ENCODE peak calls at places on chromosomes 7 and 10, in nine cellular contexts. One of them, this sample, is unnamed.

GRCh38 chr10:42488416-42488815 is 150.0 kb downstream of the ZNF33B start:
- DNase-seq in sciatic nerve: no peak
- DNase-seq in AG08396: peak; percentile 25
- DNase-seq in T-cell: no peak
- DNase-seq in activated CD4-positive, alpha-beta T cell treated with anti-CD3 and anti-CD28 coated beads, Interleukin-2, amount 10 ng/mL, durations not matched to agents 7 days and 5 days: no peak
- DNase-seq in stimulated activated CD4-positive, alpha-beta T cell treated with anti-CD3 and anti-CD28 coated beads, Interleukin-1b, Interleukin-23, amount 100 ng/mL, for 1 hour: no peak
- DNase-seq in NCI-H1436: no peak
- DNase-seq in IMR-90: peak; percentile 31
- DNase-seq in NCI-H1105 treated with DMSO at 0.1 percent for 48 hours: no peak
- DNase-seq in this sample: no peak

GRCh38 chr10:13346912-13347234 is 1.2 kb downstream of the SEPHS1 start:
- DNase-seq in activated CD4-positive, alpha-beta T cell treated with anti-CD3 and anti-CD28 coated beads, Interleukin-2, amount 10 ng/mL, durations not matched to agents 7 days and 5 days: no peak
- DNase-seq in NCI-H1105 treated with DMSO at 0.1 percent for 48 hours: no peak
- DNase-seq in sciatic nerve: no peak
- DNase-seq in IMR-90: no peak
- DNase-seq in AG08396: no peak
- DNase-seq in T-cell: no peak
- DNase-seq in stimulated activated CD4-positive, alpha-beta T cell treated with anti-CD3 and anti-CD28 coated beads, Interleukin-1b, Interleukin-23, amount 100 ng/mL, for 1 hour: no peak
- DNase-seq in NCI-H1436: no peak
- DNase-seq in this sample: no peak

GRCh38 chr10:119367841-119368549 is 160.6 kb downstream of the GRK5 start:
- DNase-seq in NCI-H1105 treated with DMSO at 0.1 percent for 48 hours: no peak
- DNase-seq in NCI-H1436: no peak
- DNase-seq in T-cell: no peak
- DNase-seq in AG08396: no peak
- DNase-seq in activated CD4-positive, alpha-beta T cell treated with anti-CD3 and anti-CD28 coated beads, Interleukin-2, amount 10 ng/mL, durations not matched to agents 7 days and 5 days: no peak
- DNase-seq in IMR-90: no peak
- DNase-seq in sciatic nerve: no peak
- DNase-seq in stimulated activated CD4-positive, alpha-beta T cell treated with anti-CD3 and anti-CD28 coated beads, Interleukin-1b, Interleukin-23, amount 100 ng/mL, for 1 hour: no peak
- DNase-seq in this sample: no peak

GRCh38 chr10:103416436-103417147 is 20.2 kb downstream of the PDCD11 start:
- DNase-seq in IMR-90: peak; percentile 65
- DNase-seq in stimulated activated CD4-positive, alpha-beta T cell treated with anti-CD3 and anti-CD28 coated beads, Interleukin-1b, Interleukin-23, amount 100 ng/mL, for 1 hour: peak; percentile 29
- DNase-seq in AG08396: peak; percentile 40
- DNase-seq in NCI-H1105 treated with DMSO at 0.1 percent for 48 hours: peak; percentile 24
- DNase-seq in sciatic nerve: peak; percentile 83
- DNase-seq in NCI-H1436: peak; percentile 40
- DNase-seq in activated CD4-positive, alpha-beta T cell treated with anti-CD3 and anti-CD28 coated beads, Interleukin-2, amount 10 ng/mL, durations not matched to agents 7 days and 5 days: peak; percentile 83
- DNase-seq in T-cell: peak; percentile 50
- DNase-seq in this sample: no peak

GRCh38 chr10:112471878-112472487 is 25.0 kb downstream of the VTI1A start:
- DNase-seq in activated CD4-positive, alpha-beta T cell treated with anti-CD3 and anti-CD28 coated beads, Interleukin-2, amount 10 ng/mL, durations not matched to agents 7 days and 5 days: no peak
- DNase-seq in sciatic nerve: no peak
- DNase-seq in NCI-H1105 treated with DMSO at 0.1 percent for 48 hours: peak; percentile 29
- DNase-seq in AG08396: peak; percentile 38
- DNase-seq in T-cell: no peak
- DNase-seq in IMR-90: peak; percentile 68
- DNase-seq in stimulated activated CD4-positive, alpha-beta T cell treated with anti-CD3 and anti-CD28 coated beads, Interleukin-1b, Interleukin-23, amount 100 ng/mL, for 1 hour: no peak
- DNase-seq in NCI-H1436: peak; percentile 20
- DNase-seq in this sample: no peak

GRCh38 chr10:77877461-77878344 is 48.9 kb downstream of the DLG5 start:
- DNase-seq in NCI-H1105 treated with DMSO at 0.1 percent for 48 hours: no peak
- DNase-seq in activated CD4-positive, alpha-beta T cell treated with anti-CD3 and anti-CD28 coated beads, Interleukin-2, amount 10 ng/mL, durations not matched to agents 7 days and 5 days: no peak
- DNase-seq in T-cell: peak; percentile 52
- DNase-seq in stimulated activated CD4-positive, alpha-beta T cell treated with anti-CD3 and anti-CD28 coated beads, Interleukin-1b, Interleukin-23, amount 100 ng/mL, for 1 hour: no peak
- DNase-seq in NCI-H1436: no peak
- DNase-seq in IMR-90: peak; percentile 82
- DNase-seq in sciatic nerve: no peak
- DNase-seq in AG08396: peak; percentile 53
- DNase-seq in this sample: no peak

GRCh38 chr10:28722065-28722803 is 44.9 kb downstream of the BAMBI start:
- DNase-seq in stimulated activated CD4-positive, alpha-beta T cell treated with anti-CD3 and anti-CD28 coated beads, Interleukin-1b, Interleukin-23, amount 100 ng/mL, for 1 hour: no peak
- DNase-seq in sciatic nerve: peak; percentile 62
- DNase-seq in activated CD4-positive, alpha-beta T cell treated with anti-CD3 and anti-CD28 coated beads, Interleukin-2, amount 10 ng/mL, durations not matched to agents 7 days and 5 days: no peak
- DNase-seq in NCI-H1436: peak; percentile 60
- DNase-seq in AG08396: peak; percentile 41
- DNase-seq in NCI-H1105 treated with DMSO at 0.1 percent for 48 hours: peak; percentile 49
- DNase-seq in IMR-90: peak; percentile 40
- DNase-seq in T-cell: no peak
- DNase-seq in this sample: no peak

GRCh38 chr10:130398090-130398994 is 262.2 kb downstream of the GLRX3 start:
- DNase-seq in IMR-90: no peak
- DNase-seq in NCI-H1105 treated with DMSO at 0.1 percent for 48 hours: no peak
- DNase-seq in stimulated activated CD4-positive, alpha-beta T cell treated with anti-CD3 and anti-CD28 coated beads, Interleukin-1b, Interleukin-23, amount 100 ng/mL, for 1 hour: no peak
- DNase-seq in activated CD4-positive, alpha-beta T cell treated with anti-CD3 and anti-CD28 coated beads, Interleukin-2, amount 10 ng/mL, durations not matched to agents 7 days and 5 days: no peak
- DNase-seq in AG08396: no peak
- DNase-seq in sciatic nerve: peak; percentile 15
- DNase-seq in T-cell: no peak
- DNase-seq in NCI-H1436: no peak
- DNase-seq in this sample: peak; percentile 67

GRCh38 chr7:4042402-4042801 is 639.7 kb upstream of the FOXK1 start:
- DNase-seq in IMR-90: no peak
- DNase-seq in stimulated activated CD4-positive, alpha-beta T cell treated with anti-CD3 and anti-CD28 coated beads, Interleukin-1b, Interleukin-23, amount 100 ng/mL, for 1 hour: no peak
- DNase-seq in T-cell: no peak
- DNase-seq in sciatic nerve: no peak
- DNase-seq in AG08396: no peak
- DNase-seq in NCI-H1436: peak; percentile 77
- DNase-seq in activated CD4-positive, alpha-beta T cell treated with anti-CD3 and anti-CD28 coated beads, Interleukin-2, amount 10 ng/mL, durations not matched to agents 7 days and 5 days: no peak
- DNase-seq in NCI-H1105 treated with DMSO at 0.1 percent for 48 hours: peak; percentile 72
- DNase-seq in this sample: no peak

GRCh38 chr10:86545097-86545496 is 23.5 kb upstream of the WAPL start:
- DNase-seq in NCI-H1436: no peak
- DNase-seq in stimulated activated CD4-positive, alpha-beta T cell treated with anti-CD3 and anti-CD28 coated beads, Interleukin-1b, Interleukin-23, amount 100 ng/mL, for 1 hour: no peak
- DNase-seq in IMR-90: no peak
- DNase-seq in AG08396: no peak
- DNase-seq in sciatic nerve: no peak
- DNase-seq in T-cell: no peak
- DNase-seq in NCI-H1105 treated with DMSO at 0.1 percent for 48 hours: no peak
- DNase-seq in activated CD4-positive, alpha-beta T cell treated with anti-CD3 and anti-CD28 coated beads, Interleukin-2, amount 10 ng/mL, durations not matched to agents 7 days and 5 days: no peak
- DNase-seq in this sample: no peak

GRCh38 chr10:118642228-118642627 is 46.8 kb upstream of the PRLHR start:
- DNase-seq in stimulated activated CD4-positive, alpha-beta T cell treated with anti-CD3 and anti-CD28 coated beads, Interleukin-1b, Interleukin-23, amount 100 ng/mL, for 1 hour: no peak
- DNase-seq in NCI-H1436: no peak
- DNase-seq in IMR-90: no peak
- DNase-seq in activated CD4-positive, alpha-beta T cell treated with anti-CD3 and anti-CD28 coated beads, Interleukin-2, amount 10 ng/mL, durations not matched to agents 7 days and 5 days: no peak
- DNase-seq in T-cell: no peak
- DNase-seq in AG08396: no peak
- DNase-seq in NCI-H1105 treated with DMSO at 0.1 percent for 48 hours: no peak
- DNase-seq in sciatic nerve: no peak
- DNase-seq in this sample: no peak

GRCh38 chr7:158502068-158502750 is 85.4 kb downstream of the PTPRN2 start:
- DNase-seq in sciatic nerve: no peak
- DNase-seq in T-cell: no peak
- DNase-seq in activated CD4-positive, alpha-beta T cell treated with anti-CD3 and anti-CD28 coated beads, Interleukin-2, amount 10 ng/mL, durations not matched to agents 7 days and 5 days: no peak
- DNase-seq in NCI-H1436: no peak
- DNase-seq in NCI-H1105 treated with DMSO at 0.1 percent for 48 hours: no peak
- DNase-seq in IMR-90: no peak
- DNase-seq in AG08396: no peak
- DNase-seq in stimulated activated CD4-positive, alpha-beta T cell treated with anti-CD3 and anti-CD28 coated beads, Interleukin-1b, Interleukin-23, amount 100 ng/mL, for 1 hour: no peak
- DNase-seq in this sample: no peak

This sample was measured in cardiac septum.